ENCODE peak calls at places on chromosome 5, in seven cellular contexts. S is A549; P is small intestine; C is H1; N is NT2/D1; Z is CD8-positive, alpha-beta T cell; G is transverse colon. D is an unnamed sample.
A peak's percentile ranks its signal among the peaks of the same experiment; 100 is the strongest.

GRCh38 chr5:55254802-55255201 is 21.4 kb upstream of the CCNO start:
- DNase-seq in S (no peak), P (peak; percentile 18), C (no peak), N (no peak), Z (no peak), G (no peak), D (no peak)

GRCh38 chr5:14202462-14202861 is 59.3 kb downstream of the TRIO start:
- DNase-seq in S (no peak), P (no peak), C (no peak), N (no peak), Z (no peak), G (peak; percentile 19), D (no peak)

GRCh38 chr5:168409601-168410458 is 76.4 kb upstream of the RARS1 start:
- DNase-seq in S (no peak), P (no peak), C (no peak), N (no peak), Z (no peak), G (no peak), D (peak; percentile 73)

GRCh38 chr5:94010814-94011213 is 269.4 kb upstream of the POU5F2 start:
- DNase-seq in S (no peak), P (no peak), C (no peak), N (no peak), Z (no peak), G (no peak), D (no peak)

GRCh38 chr5:12672141-12672540 is 767.9 kb upstream of the CTNND2 start:
- DNase-seq in S (no peak), P (no peak), C (no peak), N (no peak), Z (no peak), G (no peak), D (no peak)

GRCh38 chr5:17019324-17019723 is 83.2 kb upstream of the MYO10 start:
- DNase-seq in S (no peak), P (no peak), C (no peak), N (no peak), Z (no peak), G (no peak), D (no peak)

GRCh38 chr5:9456435-9457042 is 89.3 kb downstream of the SEMA5A start:
- DNase-seq in S (no peak), P (no peak), C (no peak), N (no peak), Z (no peak), G (no peak), D (no peak)

GRCh38 chr5:10789726-10790125 is 28.7 kb upstream of the DAP start:
- DNase-seq in S (no peak), P (no peak), C (no peak), N (no peak), Z (no peak), G (no peak), D (no peak)

GRCh38 chr5:37844004-37844403 is 4.2 kb upstream of the GDNF start:
- DNase-seq in S (no peak), P (no peak), C (no peak), N (no peak), Z (no peak), G (no peak), D (peak; percentile 50)

GRCh38 chr5:127409923-127410675 is 107.3 kb upstream of the PRRC1 start:
- DNase-seq in S (no peak), P (no peak), C (no peak), N (no peak), Z (no peak), G (no peak), D (no peak)

GRCh38 chr5:175567954-175568353 is 89.6 kb downstream of the SFXN1 start:
- DNase-seq in S (no peak), P (no peak), C (no peak), N (no peak), Z (no peak), G (no peak), D (no peak)

GRCh38 chr5:58025825-58026224 is 434.1 kb downstream of the PLK2 start:
- DNase-seq in S (no peak), P (no peak), C (no peak), N (no peak), Z (no peak), G (no peak), D (no peak)

GRCh38 chr5:84274585-84275468 is 109.9 kb downstream of the EDIL3 start:
- DNase-seq in S (peak; percentile 14), P (peak; percentile 2), C (no peak), N (no peak), Z (no peak), G (peak; percentile 35), D (no peak)

GRCh38 chr5:175848676-175849075 is 22.7 kb upstream of the CPLX2 start:
- DNase-seq in S (no peak), P (no peak), C (no peak), N (no peak), Z (no peak), G (no peak), D (no peak)

GRCh38 chr5:72018158-72018803 is 89.0 kb upstream of the MAP1B start:
- DNase-seq in S (peak; percentile 54), P (peak; percentile 76), C (peak; percentile 36), N (peak; percentile 42), Z (peak; percentile 18), G (peak; percentile 71), D (peak; percentile 30)

GRCh38 chr5:55187370-55187769 is 14.4 kb upstream of the CDC20B start:
- DNase-seq in S (no peak), P (peak; percentile 50), C (no peak), N (no peak), Z (no peak), G (no peak), D (no peak)

GRCh38 chr5:124747770-124748686 is 1.6 kb upstream of the ZNF608 start:
- DNase-seq in S (peak; percentile 16), P (no peak), C (no peak), N (no peak), Z (no peak), G (no peak), D (no peak)

GRCh38 chr5:73008831-73009230 is 53.0 kb downstream of the FCHO2 start:
- DNase-seq in S (no peak), P (no peak), C (no peak), N (no peak), Z (no peak), G (no peak), D (no peak)

GRCh38 chr5:111932207-111932606 is 175.2 kb upstream of the NREP start:
- DNase-seq in S (no peak), P (no peak), C (no peak), N (no peak), Z (no peak), G (no peak), D (no peak)

GRCh38 chr5:141958773-141959172 is 771 bp upstream of the PCDH12 start:
- DNase-seq in S (no peak), P (no peak), C (no peak), N (no peak), Z (no peak), G (no peak), D (peak; percentile 67)

GRCh38 chr5:91277093-91277626 is 106.0 kb downstream of the ARRDC3 start:
- DNase-seq in S (no peak), P (no peak), C (no peak), N (no peak), Z (no peak), G (no peak), D (no peak)

GRCh38 chr5:142296914-142297417 is 27.9 kb downstream of the SPRY4 start:
- DNase-seq in S (no peak), P (no peak), C (no peak), N (no peak), Z (no peak), G (no peak), D (peak; percentile 63)

GRCh38 chr5:127254729-127255284 is 35.8 kb upstream of the MEGF10 start:
- DNase-seq in S (no peak), P (no peak), C (no peak), N (no peak), Z (no peak), G (no peak), D (no peak)

GRCh38 chr5:177067491-177067890 is 19.2 kb upstream of the FGFR4 start:
- DNase-seq in S (no peak), P (peak; percentile 26), C (no peak), N (no peak), Z (no peak), G (no peak), D (no peak)

GRCh38 chr5:177077335-177077734 is 9.4 kb upstream of the FGFR4 start:
- DNase-seq in S (no peak), P (no peak), C (no peak), N (no peak), Z (no peak), G (no peak), D (no peak)

GRCh38 chr5:177070536-177071191 is 16.1 kb upstream of the FGFR4 start:
- DNase-seq in S (no peak), P (no peak), C (no peak), N (no peak), Z (no peak), G (no peak), D (no peak)

GRCh38 chr5:177066227-177066626 is 20.5 kb upstream of the FGFR4 start:
- DNase-seq in S (no peak), P (no peak), C (no peak), N (no peak), Z (no peak), G (no peak), D (no peak)

GRCh38 chr5:177071671-177072385 is 14.9 kb upstream of the FGFR4 start:
- DNase-seq in S (peak; percentile 79), P (peak; percentile 87), C (no peak), N (peak; percentile 63), Z (peak; percentile 41), G (peak; percentile 81), D (no peak)
- H3K4me3 ChIP-seq in S (no peak overlapping the region), P (no peak overlapping the region), C (no peak overlapping the region), N (no peak overlapping the region), Z (no peak overlapping the region), G (no peak overlapping the region), D (no peak overlapping the region)

DNA sequence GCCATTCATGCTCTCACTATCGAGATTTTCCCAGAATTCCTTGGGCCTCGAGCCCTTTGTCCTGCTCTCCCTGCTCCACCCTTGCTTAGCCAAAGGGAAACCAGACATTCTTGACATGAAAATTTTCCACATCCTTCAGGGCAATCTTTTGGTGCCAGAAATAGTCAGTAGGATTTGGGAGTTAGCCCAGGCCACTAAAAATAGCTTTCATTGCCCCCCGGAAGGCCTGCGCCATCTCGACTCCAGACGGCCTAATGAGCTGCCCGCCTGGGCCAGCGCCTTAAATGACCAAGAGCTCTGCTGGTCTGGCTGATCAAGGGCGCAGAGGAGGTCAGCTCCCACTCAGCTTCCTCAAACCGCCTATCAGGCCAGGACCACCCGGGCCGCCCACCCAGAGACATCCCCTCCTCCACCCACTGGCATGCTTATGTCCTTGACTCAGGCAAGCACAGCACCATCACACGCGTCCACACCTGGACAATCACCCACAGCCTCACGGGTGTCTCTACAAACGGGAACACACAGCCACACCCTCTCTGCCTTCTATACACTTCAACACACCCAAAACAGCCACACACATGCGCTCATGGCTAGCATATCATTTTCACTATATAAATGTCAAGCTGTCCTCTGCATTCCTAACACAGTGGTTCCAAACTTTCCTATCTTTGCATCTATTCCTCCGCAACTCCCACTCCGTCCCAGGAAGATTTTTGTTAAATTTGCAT is 20.9 kb downstream of the DUSP1 start:
- DNase-seq in S (no peak), P (no peak), C (no peak), N (no peak), Z (no peak), G (peak; percentile 39), D (peak; percentile 68)
- H3K4me1 ChIP-seq in S (no peaks in the 10 kb centered on the region), P (no peaks in the 10 kb centered on the region), C (no peaks in the 10 kb centered on the region), N (no peaks in the 10 kb centered on the region), Z (no peaks in the 10 kb centered on the region), G (peaks cover 15% of the 10 kb centered on the region), D (peaks cover 12% of the 10 kb centered on the region)

GRCh38 chr5:1879292-1880263 is 3.1 kb downstream of the IRX4 start:
- DNase-seq in S (no peak), P (no peak), C (no peak), N (no peak), Z (no peak), G (no peak), D (no peak)
- H3K9me3 ChIP-seq in S (no peaks in the 10 kb centered on the region), P (no peaks in the 10 kb centered on the region), C (no peaks in the 10 kb centered on the region), N (peaks cover 8% of the 10 kb centered on the region), Z (no peaks in the 10 kb centered on the region), G (no peaks in the 10 kb centered on the region), D (no peaks in the 10 kb centered on the region)

GRCh38 chr5:6551287-6551954 is 81.4 kb downstream of the NSUN2 start:
- DNase-seq in S (no peak), P (no peak), C (no peak), N (no peak), Z (no peak), G (no peak), D (no peak)
- H3K4me3 ChIP-seq in S (no peak overlapping the region), P (no peak overlapping the region), C (no peak overlapping the region), N (no peak overlapping the region), Z (no peak overlapping the region), G (no peak overlapping the region), D (no peak overlapping the region)

D was measured in right cardiac atrium.